ENCODE peak calls at places on chromosomes 12 and 14, in nine cellular contexts. G, H, Y, X, M, T, Q, J and A are unnamed samples.

GRCh38 chr14:76876076-76876475 is 49.9 kb downstream of the LRRC74A start:
- DNase-seq in G (peak; percentile 63), H (peak; percentile 85), Y (peak; percentile 39), X (peak; percentile 67), M (peak; percentile 39), T (peak; percentile 40), Q (peak; percentile 29), J (peak; percentile 94), A (peak; percentile 21)

GRCh38 chr14:75059642-75060041 is 4.2 kb downstream of the ACYP1 start:
- DNase-seq in G (peak; percentile 76), H (no peak), Y (no peak), X (no peak), M (no peak), T (no peak), Q (no peak), J (no peak), A (no peak)

GRCh38 chr14:68957688-68958248 is 21.3 kb downstream of the ACTN1 start:
- DNase-seq in G (no peak), H (no peak), Y (no peak), X (no peak), M (no peak), T (no peak), Q (no peak), J (no peak), A (no peak)

GRCh38 chr12:111246477-111247011 is 122.4 kb downstream of the PHETA1 start:
- DNase-seq in G (no peak), H (no peak), Y (no peak), X (no peak), M (no peak), T (no peak), Q (no peak), J (no peak), A (no peak)

GRCh38 chr12:132731574-132731973 is 20.9 kb downstream of the PGAM5 start:
- DNase-seq in G (no peak), H (no peak), Y (no peak), X (no peak), M (no peak), T (no peak), Q (no peak), J (no peak), A (no peak)

GRCh38 chr12:96864335-96864734 is 42.7 kb upstream of the NEDD1 start:
- DNase-seq in G (no peak), H (no peak), Y (no peak), X (no peak), M (no peak), T (no peak), Q (no peak), J (no peak), A (no peak)

GRCh38 chr14:105876829-105877228 is 350.4 kb downstream of the TMEM121 start:
- DNase-seq in G (no peak), H (no peak), Y (no peak), X (peak; percentile 16), M (no peak), T (no peak), Q (no peak), J (no peak), A (no peak)

GRCh38 chr14:73888971-73889370 is 2.3 kb downstream of the ZNF410 start:
- DNase-seq in G (peak; percentile 64), H (no peak), Y (no peak), X (no peak), M (no peak), T (no peak), Q (no peak), J (no peak), A (peak; percentile 42)

GRCh38 chr12:20370001-20370381 is 1.7 kb downstream of the PDE3A start:
- DNase-seq in G (no peak), H (peak; percentile 6), Y (no peak), X (no peak), M (peak; percentile 11), T (no peak), Q (no peak), J (no peak), A (no peak)

GRCh38 chr12:100372846-100373245 is 16.0 kb downstream of the SLC17A8 start:
- DNase-seq in G (no peak), H (peak; percentile 18), Y (no peak), X (no peak), M (no peak), T (no peak), Q (no peak), J (no peak), A (no peak)

GRCh38 chr14:91252901-91253794 is 8.6 kb upstream of the GPR68 start:
- DNase-seq in G (no peak), H (peak; percentile 57), Y (peak; percentile 67), X (peak; percentile 54), M (no peak), T (peak; percentile 49), Q (no peak), J (peak; percentile 39), A (no peak)

GRCh38 chr14:23518716-23519115 is 32.8 kb downstream of the ZFHX2 start:
- DNase-seq in G (no peak), H (no peak), Y (no peak), X (no peak), M (no peak), T (no peak), Q (no peak), J (no peak), A (no peak)

GRCh38 chr12:10190558-10191388 is 11.9 kb downstream of the TMEM52B start:
- DNase-seq in G (peak; percentile 60), H (peak; percentile 74), Y (peak; percentile 63), X (peak; percentile 56), M (peak; percentile 7), T (peak; percentile 53), Q (no peak), J (peak; percentile 2), A (no peak)

GRCh38 chr12:124612392-124612680 is 44.9 kb upstream of the NCOR2 start:
- DNase-seq in G (no peak), H (no peak), Y (no peak), X (no peak), M (no peak), T (no peak), Q (no peak), J (no peak), A (no peak)

GRCh38 chr12:123111498-123112165 is 39.3 kb downstream of the PITPNM2 start:
- DNase-seq in G (no peak), H (no peak), Y (no peak), X (no peak), M (no peak), T (no peak), Q (no peak), J (no peak), A (no peak)

GRCh38 chr14:37697489-37698121 is 102.2 kb downstream of the TTC6 start:
- DNase-seq in G (peak; percentile 50), H (no peak), Y (no peak), X (no peak), M (no peak), T (no peak), Q (no peak), J (no peak), A (peak; percentile 23)

GRCh38 chr12:132190012-132190755 is 45.9 kb downstream of the NOC4L start:
- DNase-seq in G (no peak), H (peak; percentile 51), Y (no peak), X (no peak), M (no peak), T (no peak), Q (no peak), J (peak; percentile 34), A (no peak)

GRCh38 chr12:3040026-3040656 is 37.0 kb upstream of the TSPAN9 start:
- DNase-seq in G (no peak), H (no peak), Y (no peak), X (no peak), M (no peak), T (no peak), Q (no peak), J (no peak), A (no peak)

GRCh38 chr14:77782202-77782601 is 17.7 kb upstream of the ADCK1 start:
- DNase-seq in G (no peak), H (no peak), Y (no peak), X (no peak), M (no peak), T (no peak), Q (no peak), J (no peak), A (no peak)

GRCh38 chr12:6699989-6700645 is 498 bp downstream of the PIANP start:
- DNase-seq in G (no peak), H (no peak), Y (no peak), X (no peak), M (no peak), T (no peak), Q (no peak), J (peak; percentile 81), A (no peak)

GRCh38 chr12:89160716-89161123 is 191.6 kb downstream of the DUSP6 start:
- DNase-seq in G (peak; percentile 93), H (no peak), Y (peak; percentile 78), X (no peak), M (no peak), T (peak; percentile 39), Q (peak; percentile 87), J (no peak), A (peak; percentile 64)

GRCh38 chr12:64824130-64824499 is 332 bp upstream of the TBC1D30 start:
- DNase-seq in G (no peak), H (no peak), Y (no peak), X (no peak), M (no peak), T (no peak), Q (no peak), J (no peak), A (no peak)

GRCh38 chr12:6828671-6829531 is 694 bp downstream of the P3H3 start:
- DNase-seq in G (no peak), H (peak; percentile 51), Y (peak; percentile 28), X (peak; percentile 56), M (no peak), T (peak; percentile 23), Q (peak; percentile 34), J (peak; percentile 90), A (no peak)

GRCh38 chr12:75623631-75624118 is 112.3 kb upstream of the KRR1 start:
- DNase-seq in G (peak; percentile 53), H (no peak), Y (no peak), X (no peak), M (no peak), T (no peak), Q (peak; percentile 57), J (no peak), A (no peak)

GRCh38 chr14:34450542-34450915 is 11.5 kb downstream of the SPTSSA start:
- DNase-seq in G (no peak), H (no peak), Y (no peak), X (no peak), M (no peak), T (no peak), Q (no peak), J (no peak), A (no peak)